ENCODE peak calls at places on chromosomes 16 and 17, in four cellular contexts. One of them, this sample, is unnamed.

GRCh38 chr17:83071365-83071764 is 8.0 kb upstream of the METRNL start:
- DNase-seq in NB4: no peak
- DNase-seq in IMR-90: no peak
- DNase-seq in GM12891: no peak
- DNase-seq in this sample: no peak

GRCh38 chr17:57051886-57052342 is 33.1 kb upstream of the AKAP1 start:
- DNase-seq in GM12891: no peak
- DNase-seq in IMR-90: no peak
- DNase-seq in NB4: no peak
- DNase-seq in this sample: no peak

GRCh38 chr17:75270218-75270965 is 639 bp downstream of the MIF4GD start:
- DNase-seq in GM12891: peak; percentile 63
- DNase-seq in IMR-90: peak; percentile 76
- DNase-seq in NB4: peak; percentile 96
- DNase-seq in this sample: peak; percentile 78

GRCh38 chr17:72274632-72275031 is 153.8 kb downstream of the SOX9 start:
- DNase-seq in IMR-90: no peak
- DNase-seq in NB4: no peak
- DNase-seq in GM12891: no peak
- DNase-seq in this sample: no peak

GRCh38 chr17:47388825-47389224 is 65.1 kb downstream of the EFCAB13 start:
- DNase-seq in NB4: no peak
- DNase-seq in GM12891: no peak
- DNase-seq in IMR-90: no peak
- DNase-seq in this sample: no peak

GRCh38 chr16:8678068-8678927 is 3.9 kb downstream of the ABAT start:
- DNase-seq in NB4: no peak
- DNase-seq in IMR-90: peak; percentile 80
- DNase-seq in GM12891: no peak
- DNase-seq in this sample: no peak

GRCh38 chr17:9244066-9245052 is 223.0 kb downstream of the NTN1 start:
- DNase-seq in IMR-90: peak; percentile 88
- DNase-seq in GM12891: no peak
- DNase-seq in NB4: no peak
- DNase-seq in this sample: no peak

GRCh38 chr16:50861926-50862325 is 120.0 kb downstream of the CYLD start:
- DNase-seq in GM12891: no peak
- DNase-seq in IMR-90: peak; percentile 81
- DNase-seq in NB4: no peak
- DNase-seq in this sample: no peak

GRCh38 chr16:28187595-28188004 is 24.2 kb downstream of the XPO6 start:
- DNase-seq in NB4: no peak
- DNase-seq in IMR-90: no peak
- DNase-seq in GM12891: no peak
- DNase-seq in this sample: no peak

GRCh38 chr16:71500964-71501363 is 11.8 kb upstream of the ZNF19 start:
- DNase-seq in IMR-90: no peak
- DNase-seq in NB4: no peak
- DNase-seq in GM12891: no peak
- DNase-seq in this sample: peak; percentile 16

GRCh38 chr17:14308965-14309879 is 8.3 kb downstream of the HS3ST3B1 start:
- DNase-seq in IMR-90: peak; percentile 89
- DNase-seq in GM12891: no peak
- DNase-seq in NB4: no peak
- DNase-seq in this sample: peak; percentile 81

GRCh38 chr16:53896711-53897110 is 192.8 kb downstream of the FTO start:
- DNase-seq in IMR-90: no peak
- DNase-seq in GM12891: no peak
- DNase-seq in NB4: no peak
- DNase-seq in this sample: no peak

GRCh38 chr17:74499992-74500391 is 31.3 kb downstream of the CD300LB start:
- DNase-seq in IMR-90: no peak
- DNase-seq in GM12891: no peak
- DNase-seq in NB4: no peak
- DNase-seq in this sample: no peak

GRCh38 chr17:76737676-76738467 is at the start of gene MFSD11:
- DNase-seq in NB4: peak; percentile 95
- DNase-seq in IMR-90: peak; percentile 94
- DNase-seq in GM12891: peak; percentile 89
- DNase-seq in this sample: peak; percentile 98

GRCh38 chr17:82893779-82894178 is 54.0 kb upstream of the ZNF750 start:
- DNase-seq in GM12891: no peak
- DNase-seq in IMR-90: peak; percentile 8
- DNase-seq in NB4: no peak
- DNase-seq in this sample: no peak

GRCh38 chr17:21194688-21195087 is 19.3 kb downstream of the TMEM11 start:
- DNase-seq in GM12891: no peak
- DNase-seq in IMR-90: peak; percentile 43
- DNase-seq in NB4: no peak
- DNase-seq in this sample: no peak

GRCh38 chr17:78998311-78999055 is 11.1 kb downstream of the CANT1 start:
- DNase-seq in IMR-90: no peak
- DNase-seq in GM12891: no peak
- DNase-seq in NB4: no peak
- DNase-seq in this sample: no peak

GRCh38 chr17:52724578-52724977 is 566.1 kb upstream of the CA10 start:
- DNase-seq in NB4: no peak
- DNase-seq in GM12891: no peak
- DNase-seq in IMR-90: no peak
- DNase-seq in this sample: no peak

GRCh38 chr17:28253663-28254062 is 65.3 kb upstream of the TMEM97 start:
- DNase-seq in NB4: no peak
- DNase-seq in IMR-90: no peak
- DNase-seq in GM12891: no peak
- DNase-seq in this sample: no peak

GRCh38 chr16:27230562-27230991 is 27.3 kb downstream of the KDM8 start:
- DNase-seq in NB4: peak; percentile 94
- DNase-seq in IMR-90: no peak
- DNase-seq in GM12891: no peak
- DNase-seq in this sample: peak; percentile 70

GRCh38 chr16:87635541-87636049 is 33.3 kb downstream of the JPH3 start:
- DNase-seq in GM12891: peak; percentile 89
- DNase-seq in IMR-90: peak; percentile 19
- DNase-seq in NB4: peak; percentile 89
- DNase-seq in this sample: peak; percentile 29

GRCh38 chr17:8041249-8041928 is 2.5 kb downstream of the ALOX15B start:
- DNase-seq in GM12891: peak; percentile 43
- DNase-seq in IMR-90: peak; percentile 73
- DNase-seq in NB4: peak; percentile 85
- DNase-seq in this sample: peak; percentile 53

GRCh38 chr17:40819528-40820125 is 2.8 kb downstream of the KRT10 start:
- DNase-seq in GM12891: no peak
- DNase-seq in NB4: peak; percentile 8
- DNase-seq in IMR-90: peak; percentile 20
- DNase-seq in this sample: peak; percentile 48

GRCh38 chr16:997440-998051 is 16.0 kb downstream of the SOX8 start:
- DNase-seq in GM12891: no peak
- DNase-seq in NB4: peak; percentile 9
- DNase-seq in IMR-90: peak; percentile 41
- DNase-seq in this sample: no peak

GRCh38 chr17:78234261-78234865 is 2.9 kb downstream of the TMEM235 start:
- DNase-seq in GM12891: no peak
- DNase-seq in IMR-90: no peak
- DNase-seq in NB4: no peak
- DNase-seq in this sample: no peak

GRCh38 chr17:68172461-68172954 is 75.3 kb upstream of the AMZ2 start:
- DNase-seq in IMR-90: peak; percentile 49
- DNase-seq in GM12891: no peak
- DNase-seq in NB4: peak; percentile 70
- DNase-seq in this sample: peak; percentile 57

GRCh38 chr16:89393731-89394406 is 96.5 kb downstream of the ANKRD11 start:
- DNase-seq in NB4: no peak
- DNase-seq in IMR-90: no peak
- DNase-seq in GM12891: no peak
- DNase-seq in this sample: no peak

GRCh38 chr17:1108560-1108809 is 71.3 kb downstream of the ABR start:
- DNase-seq in GM12891: no peak
- DNase-seq in NB4: no peak
- DNase-seq in IMR-90: no peak
- DNase-seq in this sample: no peak

GRCh38 chr17:1110524-1110843 is 69.3 kb downstream of the ABR start:
- DNase-seq in IMR-90: no peak
- DNase-seq in NB4: peak; percentile 35
- DNase-seq in GM12891: no peak
- DNase-seq in this sample: no peak

GRCh38 chr17:1108810-1109605 is 70.8 kb downstream of the ABR start:
- DNase-seq in GM12891: peak; percentile 73
- DNase-seq in NB4: peak; percentile 62
- DNase-seq in IMR-90: peak; percentile 44
- DNase-seq in this sample: peak; percentile 63

GRCh38 chr17:1110844-1111598 is 68.8 kb downstream of the ABR start:
- DNase-seq in GM12891: no peak
- DNase-seq in NB4: peak; percentile 87
- DNase-seq in IMR-90: peak; percentile 91
- DNase-seq in this sample: no peak

GRCh38 chr17:1109606-1110523 is 69.9 kb downstream of the ABR start:
- DNase-seq in GM12891: peak; percentile 67
- DNase-seq in NB4: peak; percentile 69
- DNase-seq in IMR-90: no peak
- DNase-seq in this sample: peak; percentile 56
- TF ChIP-seq POLR2A in GM12891: no peak
- TF ChIP-seq POLR2A in NB4: no peak
- TF ChIP-seq POLR2A in IMR-90: no peak
- TF ChIP-seq POLR2A in this sample: no peak

DNA sequence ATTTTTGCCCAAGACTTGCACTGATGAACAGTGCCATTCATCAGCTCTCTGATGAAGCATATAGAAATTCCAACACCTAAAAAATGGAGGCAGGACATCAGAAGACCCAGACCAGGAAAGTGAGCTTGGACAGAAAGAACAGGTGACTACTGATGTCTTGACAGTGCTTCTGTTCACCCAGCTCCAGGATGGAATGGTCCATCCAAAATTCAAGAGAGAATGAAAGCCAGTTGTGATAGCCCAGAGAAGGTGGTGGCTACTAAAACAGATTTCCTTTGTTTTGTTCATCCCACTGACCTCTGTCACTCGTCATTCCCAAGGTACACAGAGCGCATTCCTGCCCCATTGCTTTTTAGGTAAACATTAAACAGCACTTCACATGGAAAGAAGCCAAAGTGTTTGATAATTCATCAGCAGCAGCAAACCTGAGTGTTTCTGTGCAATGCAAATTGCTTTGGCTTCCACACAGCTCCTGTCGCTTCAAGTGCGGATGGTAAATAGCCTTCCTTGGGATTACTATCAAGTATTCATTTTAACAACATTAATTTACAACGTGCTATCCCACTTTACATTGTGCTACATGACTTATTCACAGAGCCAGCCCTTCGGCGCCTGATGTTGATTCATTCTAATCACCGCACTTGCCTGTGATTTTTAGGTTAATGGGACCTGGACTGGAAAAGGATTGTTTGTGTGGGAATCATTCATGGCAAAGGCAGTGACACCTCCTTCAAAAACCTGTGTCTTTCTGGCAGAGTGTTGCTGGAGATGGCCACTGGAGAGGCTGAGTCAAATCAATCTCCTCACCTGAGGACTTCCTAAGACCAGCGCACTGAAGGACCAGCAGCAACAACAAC is 65.1 kb upstream of the TOX3 start:
- DNase-seq in GM12891: no peak
- DNase-seq in IMR-90: no peak
- DNase-seq in NB4: no peak
- DNase-seq in this sample: no peak
- TF ChIP-seq POLR2A in GM12891: no peak
- TF ChIP-seq POLR2A in IMR-90: no peak
- TF ChIP-seq POLR2A in NB4: no peak
- TF ChIP-seq POLR2A in this sample: no peak

GRCh38 chr17:35010093-35010492 is 29.8 kb downstream of the LIG3 start:
- DNase-seq in GM12891: no peak
- DNase-seq in IMR-90: peak; percentile 17
- DNase-seq in NB4: no peak
- DNase-seq in this sample: no peak

GRCh38 chr17:35017021-35017420 is 36.7 kb downstream of the LIG3 start:
- DNase-seq in IMR-90: no peak
- DNase-seq in GM12891: no peak
- DNase-seq in NB4: no peak
- DNase-seq in this sample: no peak

GRCh38 chr17:35016369-35016768 is 36.1 kb downstream of the LIG3 start:
- DNase-seq in IMR-90: no peak
- DNase-seq in NB4: no peak
- DNase-seq in GM12891: no peak
- DNase-seq in this sample: no peak

GRCh38 chr17:35006961-35007360 is 26.6 kb downstream of the LIG3 start:
- DNase-seq in IMR-90: no peak
- DNase-seq in GM12891: no peak
- DNase-seq in NB4: no peak
- DNase-seq in this sample: no peak

DNA sequence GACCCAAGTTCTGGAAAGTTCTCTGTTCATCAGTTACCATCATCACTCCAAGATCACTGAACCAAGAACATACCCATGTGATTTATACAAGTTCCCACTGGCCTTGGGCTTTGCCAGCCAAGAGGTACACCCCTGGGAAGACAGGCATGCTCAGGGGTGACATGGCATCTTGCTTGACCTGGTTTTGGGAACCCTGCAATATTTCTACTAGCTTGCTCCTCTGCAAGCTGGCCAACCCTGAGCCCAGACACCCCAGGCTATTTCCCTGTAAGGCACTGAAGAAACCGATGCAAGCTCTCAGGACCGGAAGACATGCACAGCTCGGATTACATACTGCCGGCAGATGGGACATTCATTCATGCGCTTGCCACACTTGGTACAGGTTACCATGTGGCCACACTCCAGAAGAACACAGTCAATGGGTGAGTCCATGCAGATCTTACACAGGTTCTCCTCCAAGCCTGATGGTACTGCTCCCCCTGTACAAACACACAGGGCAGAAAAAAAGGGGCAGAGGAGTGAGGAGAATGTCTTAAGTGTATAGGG is 31.4 kb downstream of the LIG3 start:
- DNase-seq in IMR-90: peak; percentile 11
- DNase-seq in GM12891: no peak
- DNase-seq in NB4: no peak
- DNase-seq in this sample: no peak
- TF ChIP-seq POLR2A in IMR-90: no peak
- TF ChIP-seq POLR2A in GM12891: no peak
- TF ChIP-seq POLR2A in NB4: no peak
- TF ChIP-seq POLR2A in this sample: no peak

DNA sequence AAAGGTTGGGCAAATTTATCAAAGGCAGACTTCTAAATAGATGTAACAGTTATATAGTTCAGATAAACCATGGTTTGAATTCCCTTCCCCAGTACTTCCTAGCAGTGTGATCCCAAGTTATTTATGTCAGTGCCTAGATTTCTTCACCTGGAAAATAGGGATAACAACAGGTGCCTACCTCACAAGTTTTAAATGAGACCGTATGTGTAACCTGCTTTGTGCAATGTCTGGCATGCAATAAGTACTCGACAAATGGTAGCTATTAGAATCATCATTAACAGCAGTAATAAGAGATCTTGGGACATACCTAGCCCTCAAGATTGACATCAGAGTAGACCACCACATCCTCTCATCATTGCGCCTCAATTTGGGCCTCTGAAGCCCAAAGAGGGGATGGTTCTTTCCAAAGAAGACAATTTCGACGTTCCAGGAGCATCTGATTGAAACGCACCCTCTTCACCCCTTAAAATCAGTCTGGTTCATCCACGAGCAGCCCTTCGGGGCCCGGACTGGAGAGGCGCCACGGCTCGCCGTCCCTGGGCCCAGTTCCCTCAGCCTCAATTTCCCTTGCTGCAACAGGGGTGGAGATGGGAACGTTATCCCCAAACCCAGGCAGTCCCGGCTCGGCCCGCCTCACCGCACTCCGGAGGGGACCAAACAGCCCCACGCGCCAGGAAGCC is 541 bp downstream of the ACACA start:
- DNase-seq in IMR-90: no peak
- DNase-seq in GM12891: no peak
- DNase-seq in NB4: no peak
- DNase-seq in this sample: no peak
- TF ChIP-seq POLR2A in IMR-90: no peak
- TF ChIP-seq POLR2A in GM12891: no peak
- TF ChIP-seq POLR2A in NB4: no peak
- TF ChIP-seq POLR2A in this sample: no peak